ENCODE peak calls at places on chromosomes 7 and 10, in nine cellular contexts. One of them, this sample, is unnamed.

GRCh38 chr10:14004536-14004935 is 326.2 kb downstream of the FRMD4A start:
- DNase-seq in DMS53: no peak
- DNase-seq in fibroblast of lung: no peak
- DNase-seq in iris pigment epithelial cell: no peak
- DNase-seq in OCI-M1: no peak
- DNase-seq in nephron progenitor cell: no peak
- DNase-seq in IMR-90: peak
- DNase-seq in hypothalamus: no peak
- DNase-seq in psoas muscle: no peak
- DNase-seq in this sample: no peak

GRCh38 chr10:94680544-94680943 is 3.0 kb upstream of the CYP2C18 start:
- DNase-seq in DMS53: no peak
- DNase-seq in fibroblast of lung: peak
- DNase-seq in iris pigment epithelial cell: peak
- DNase-seq in OCI-M1: peak
- DNase-seq in nephron progenitor cell: no peak
- DNase-seq in IMR-90: no peak
- DNase-seq in hypothalamus: no peak
- DNase-seq in psoas muscle: no peak
- DNase-seq in this sample: peak

GRCh38 chr10:43124574-43125273 is 13.5 kb upstream of the CSGALNACT2 start:
- DNase-seq in DMS53: no peak
- DNase-seq in fibroblast of lung: no peak
- DNase-seq in iris pigment epithelial cell: no peak
- DNase-seq in OCI-M1: no peak
- DNase-seq in nephron progenitor cell: no peak
- DNase-seq in IMR-90: no peak
- DNase-seq in hypothalamus: no peak
- DNase-seq in psoas muscle: peak
- DNase-seq in this sample: no peak

GRCh38 chr10:34866848-34867247 is 51.8 kb upstream of the PARD3 start:
- DNase-seq in DMS53: no peak
- DNase-seq in fibroblast of lung: no peak
- DNase-seq in iris pigment epithelial cell: no peak
- DNase-seq in OCI-M1: peak
- DNase-seq in nephron progenitor cell: no peak
- DNase-seq in IMR-90: no peak
- DNase-seq in hypothalamus: no peak
- DNase-seq in psoas muscle: no peak
- DNase-seq in this sample: no peak

GRCh38 chr7:117808910-117809705 is 64.1 kb downstream of the CTTNBP2 start:
- DNase-seq in DMS53: peak
- DNase-seq in fibroblast of lung: peak
- DNase-seq in iris pigment epithelial cell: peak
- DNase-seq in OCI-M1: peak
- DNase-seq in nephron progenitor cell: no peak
- DNase-seq in IMR-90: peak
- DNase-seq in hypothalamus: no peak
- DNase-seq in psoas muscle: no peak
- DNase-seq in this sample: no peak

GRCh38 chr10:662686-663465 is 26.6 kb downstream of the DIP2C start:
- DNase-seq in DMS53: no peak
- DNase-seq in fibroblast of lung: no peak
- DNase-seq in iris pigment epithelial cell: no peak
- DNase-seq in OCI-M1: peak
- DNase-seq in nephron progenitor cell: no peak
- DNase-seq in IMR-90: no peak
- DNase-seq in hypothalamus: no peak
- DNase-seq in psoas muscle: no peak
- DNase-seq in this sample: no peak

GRCh38 chr10:116679351-116679750 is 58.6 kb downstream of the PNLIPRP2 start:
- DNase-seq in DMS53: no peak
- DNase-seq in fibroblast of lung: no peak
- DNase-seq in iris pigment epithelial cell: no peak
- DNase-seq in OCI-M1: no peak
- DNase-seq in nephron progenitor cell: no peak
- DNase-seq in IMR-90: no peak
- DNase-seq in hypothalamus: no peak
- DNase-seq in psoas muscle: no peak
- DNase-seq in this sample: no peak

GRCh38 chr10:73907841-73908517 is 3.0 kb upstream of the PLAU start:
- DNase-seq in DMS53: no peak
- DNase-seq in fibroblast of lung: no peak
- DNase-seq in iris pigment epithelial cell: peak
- DNase-seq in OCI-M1: peak
- DNase-seq in nephron progenitor cell: no peak
- DNase-seq in IMR-90: peak
- DNase-seq in hypothalamus: no peak
- DNase-seq in psoas muscle: peak
- DNase-seq in this sample: no peak

GRCh38 chr10:124349231-124349992 is 69.3 kb downstream of the OAT start:
- DNase-seq in DMS53: no peak
- DNase-seq in fibroblast of lung: no peak
- DNase-seq in iris pigment epithelial cell: no peak
- DNase-seq in OCI-M1: no peak
- DNase-seq in nephron progenitor cell: no peak
- DNase-seq in IMR-90: no peak
- DNase-seq in hypothalamus: no peak
- DNase-seq in psoas muscle: no peak
- DNase-seq in this sample: no peak

GRCh38 chr7:148262721-148263229 is 327.8 kb upstream of the C7orf33 start:
- DNase-seq in DMS53: peak
- DNase-seq in fibroblast of lung: peak
- DNase-seq in iris pigment epithelial cell: peak
- DNase-seq in OCI-M1: peak
- DNase-seq in nephron progenitor cell: peak
- DNase-seq in IMR-90: peak
- DNase-seq in hypothalamus: no peak
- DNase-seq in psoas muscle: peak
- DNase-seq in this sample: peak

GRCh38 chr10:24703700-24704099 is 20.0 kb downstream of the ARHGAP21 start:
- DNase-seq in DMS53: no peak
- DNase-seq in fibroblast of lung: peak
- DNase-seq in iris pigment epithelial cell: peak
- DNase-seq in OCI-M1: no peak
- DNase-seq in nephron progenitor cell: no peak
- DNase-seq in IMR-90: peak
- DNase-seq in hypothalamus: no peak
- DNase-seq in psoas muscle: no peak
- DNase-seq in this sample: no peak

GRCh38 chr7:47734287-47734948 is 152.5 kb upstream of the TNS3 start:
- DNase-seq in DMS53: peak
- DNase-seq in fibroblast of lung: no peak
- DNase-seq in iris pigment epithelial cell: no peak
- DNase-seq in OCI-M1: no peak
- DNase-seq in nephron progenitor cell: no peak
- DNase-seq in IMR-90: no peak
- DNase-seq in hypothalamus: no peak
- DNase-seq in psoas muscle: no peak
- DNase-seq in this sample: peak